ENCODE peak calls at places on chromosomes 12 and 14, in six cellular contexts. One of them, this sample, is unnamed.

GRCh38 chr12:119649202-119649808 is 18.6 kb upstream of the PRKAB1 start:
- DNase-seq in right atrium auricular region: no peak
- DNase-seq in Peyer's patch: no peak
- DNase-seq in fibroblast of mammary gland: no peak
- DNase-seq in psoas muscle: no peak
- DNase-seq in cardiac muscle cell: peak
- DNase-seq in this sample: no peak

GRCh38 chr14:21024668-21025373 is at the start of gene NDRG2:
- DNase-seq in right atrium auricular region: peak
- DNase-seq in cardiac muscle cell: peak
- DNase-seq in Peyer's patch: peak
- DNase-seq in fibroblast of mammary gland: no peak
- DNase-seq in psoas muscle: peak
- DNase-seq in this sample: no peak

GRCh38 chr14:81625343-81625742 is 91.7 kb upstream of the SEL1L start:
- DNase-seq in right atrium auricular region: no peak
- DNase-seq in Peyer's patch: no peak
- DNase-seq in fibroblast of mammary gland: peak
- DNase-seq in psoas muscle: no peak
- DNase-seq in cardiac muscle cell: peak
- DNase-seq in this sample: no peak

GRCh38 chr12:95198914-95199313 is 18.4 kb downstream of the FGD6 start:
- DNase-seq in right atrium auricular region: no peak
- DNase-seq in cardiac muscle cell: no peak
- DNase-seq in psoas muscle: no peak
- DNase-seq in Peyer's patch: no peak
- DNase-seq in fibroblast of mammary gland: no peak
- DNase-seq in this sample: no peak

GRCh38 chr12:20050166-20050565 is 318.2 kb upstream of the PDE3A start:
- DNase-seq in Peyer's patch: no peak
- DNase-seq in fibroblast of mammary gland: peak
- DNase-seq in cardiac muscle cell: no peak
- DNase-seq in right atrium auricular region: no peak
- DNase-seq in psoas muscle: no peak
- DNase-seq in this sample: no peak

GRCh38 chr12:29710104-29710503 is 73.6 kb downstream of the TMTC1 start:
- DNase-seq in Peyer's patch: no peak
- DNase-seq in right atrium auricular region: peak
- DNase-seq in psoas muscle: peak
- DNase-seq in fibroblast of mammary gland: peak
- DNase-seq in cardiac muscle cell: peak
- DNase-seq in this sample: no peak

GRCh38 chr12:29241821-29242591 is 92.9 kb downstream of the FAR2 start:
- DNase-seq in Peyer's patch: peak
- DNase-seq in fibroblast of mammary gland: peak
- DNase-seq in right atrium auricular region: peak
- DNase-seq in psoas muscle: no peak
- DNase-seq in cardiac muscle cell: peak
- DNase-seq in this sample: peak

GRCh38 chr12:92432724-92433281 is 270.0 kb upstream of the PLEKHG7 start:
- DNase-seq in Peyer's patch: no peak
- DNase-seq in cardiac muscle cell: no peak
- DNase-seq in right atrium auricular region: no peak
- DNase-seq in psoas muscle: no peak
- DNase-seq in fibroblast of mammary gland: no peak
- DNase-seq in this sample: no peak

GRCh38 chr12:16347391-16348298 is at the start of gene MGST1:
- DNase-seq in psoas muscle: peak
- DNase-seq in cardiac muscle cell: peak
- DNase-seq in Peyer's patch: peak
- DNase-seq in right atrium auricular region: peak
- DNase-seq in fibroblast of mammary gland: peak
- DNase-seq in this sample: no peak

GRCh38 chr12:1054103-1054838 is 63.2 kb downstream of the ERC1 start:
- DNase-seq in right atrium auricular region: no peak
- DNase-seq in cardiac muscle cell: peak
- DNase-seq in Peyer's patch: no peak
- DNase-seq in psoas muscle: no peak
- DNase-seq in fibroblast of mammary gland: no peak
- DNase-seq in this sample: no peak

GRCh38 chr14:61662437-61663311 is 32.6 kb upstream of the HIF1A start:
- DNase-seq in right atrium auricular region: no peak
- DNase-seq in Peyer's patch: no peak
- DNase-seq in cardiac muscle cell: peak
- DNase-seq in psoas muscle: no peak
- DNase-seq in fibroblast of mammary gland: peak
- DNase-seq in this sample: no peak

GRCh38 chr14:61467281-61467680 is 145.9 kb downstream of the PRKCH start:
- DNase-seq in right atrium auricular region: no peak
- DNase-seq in cardiac muscle cell: no peak
- DNase-seq in fibroblast of mammary gland: no peak
- DNase-seq in Peyer's patch: no peak
- DNase-seq in psoas muscle: no peak
- DNase-seq in this sample: no peak

DNA sequence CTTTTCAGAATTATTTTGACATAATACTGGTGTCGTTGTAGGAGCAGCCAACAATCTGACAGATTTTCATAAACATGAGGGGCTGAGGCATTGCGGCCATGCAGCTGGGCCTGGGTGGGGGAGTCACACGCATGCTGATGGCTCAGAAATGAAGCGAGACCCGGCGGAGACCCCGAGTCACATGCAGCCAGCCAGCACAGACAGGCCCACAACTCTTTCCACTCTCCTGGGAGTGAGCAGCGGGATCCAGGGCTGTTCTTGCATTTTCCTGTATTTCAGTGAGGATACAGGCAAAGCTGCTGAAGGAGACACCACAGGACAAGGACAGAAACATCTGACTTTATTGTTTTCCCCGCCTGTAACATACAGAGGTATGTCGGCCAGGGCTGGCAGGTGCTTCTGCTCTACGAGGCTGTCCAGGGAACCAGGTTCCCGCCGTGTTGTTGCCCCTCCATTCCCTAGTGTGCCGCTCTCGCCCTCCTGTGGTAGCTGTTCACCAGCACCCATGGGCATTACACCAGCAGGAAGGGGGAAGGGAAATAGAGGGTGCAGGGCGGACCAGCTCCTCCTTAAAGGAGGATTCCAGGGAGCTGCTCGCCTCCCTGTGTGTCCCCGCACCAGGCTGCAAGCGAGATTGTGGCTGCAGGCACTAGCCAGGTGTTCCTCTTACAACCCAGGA is 30.5 kb downstream of the FZD10 start:
- DNase-seq in cardiac muscle cell: peak
- DNase-seq in psoas muscle: no peak
- DNase-seq in right atrium auricular region: peak
- DNase-seq in fibroblast of mammary gland: no peak
- DNase-seq in Peyer's patch: no peak
- DNase-seq in this sample: no peak
- TF ChIP-seq CTCF in cardiac muscle cell: no peak
- TF ChIP-seq CTCF in psoas muscle: no peak
- TF ChIP-seq CTCF in right atrium auricular region: no peak
- TF ChIP-seq CTCF in fibroblast of mammary gland: no peak
- TF ChIP-seq CTCF in Peyer's patch: no peak
- TF ChIP-seq CTCF in this sample: no peak

DNA sequence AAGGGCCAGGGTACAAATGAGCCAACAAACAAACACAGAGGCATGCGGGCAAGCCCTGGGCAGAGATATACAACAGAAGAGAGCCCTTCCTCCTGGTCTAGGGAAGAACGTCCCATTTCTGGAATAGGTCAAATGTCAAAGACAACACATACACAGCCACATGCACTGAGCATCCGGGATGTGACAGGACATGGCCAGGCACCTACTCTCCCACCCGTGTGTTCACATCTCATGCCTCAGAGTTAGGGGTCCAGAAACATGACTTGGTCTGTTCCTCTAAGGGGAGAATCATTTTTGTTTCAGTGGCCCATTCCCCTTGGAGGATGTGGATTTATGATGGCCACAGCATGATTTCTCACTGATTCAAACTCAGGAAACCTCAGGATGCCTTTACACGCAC is 801 bp upstream of the ASB2 start:
- DNase-seq in right atrium auricular region: no peak
- DNase-seq in fibroblast of mammary gland: no peak
- DNase-seq in Peyer's patch: no peak
- DNase-seq in cardiac muscle cell: no peak
- DNase-seq in psoas muscle: peak
- DNase-seq in this sample: no peak
- H3K4me3 ChIP-seq in right atrium auricular region: peak
- H3K4me3 ChIP-seq in fibroblast of mammary gland: no peak
- H3K4me3 ChIP-seq in Peyer's patch: no peak
- H3K4me3 ChIP-seq in cardiac muscle cell: no peak
- H3K4me3 ChIP-seq in psoas muscle: peak
- H3K4me3 ChIP-seq in this sample: no peak

GRCh38 chr12:121857322-121858246 is 1.1 kb downstream of the HPD start:
- DNase-seq in Peyer's patch: no peak
- DNase-seq in fibroblast of mammary gland: no peak
- DNase-seq in psoas muscle: no peak
- DNase-seq in cardiac muscle cell: no peak
- DNase-seq in right atrium auricular region: no peak
- DNase-seq in this sample: no peak

GRCh38 chr12:121858318-121858661 is 369 bp downstream of the HPD start:
- DNase-seq in psoas muscle: no peak
- DNase-seq in Peyer's patch: no peak
- DNase-seq in cardiac muscle cell: no peak
- DNase-seq in fibroblast of mammary gland: no peak
- DNase-seq in right atrium auricular region: no peak
- DNase-seq in this sample: no peak

GRCh38 chr12:121858662-121859572 is at the start of gene HPD:
- DNase-seq in right atrium auricular region: peak
- DNase-seq in fibroblast of mammary gland: peak
- DNase-seq in cardiac muscle cell: no peak
- DNase-seq in psoas muscle: peak
- DNase-seq in Peyer's patch: no peak
- DNase-seq in this sample: peak

GRCh38 chr12:121861549-121862254 is 3.0 kb upstream of the HPD start:
- DNase-seq in psoas muscle: no peak
- DNase-seq in right atrium auricular region: no peak
- DNase-seq in cardiac muscle cell: no peak
- DNase-seq in fibroblast of mammary gland: peak
- DNase-seq in Peyer's patch: no peak
- DNase-seq in this sample: no peak

GRCh38 chr12:121860257-121860656 is 1.6 kb upstream of the HPD start:
- DNase-seq in cardiac muscle cell: no peak
- DNase-seq in psoas muscle: no peak
- DNase-seq in right atrium auricular region: no peak
- DNase-seq in Peyer's patch: no peak
- DNase-seq in fibroblast of mammary gland: no peak
- DNase-seq in this sample: no peak
- TF ChIP-seq CTCF in cardiac muscle cell: no peak
- TF ChIP-seq CTCF in psoas muscle: no peak
- TF ChIP-seq CTCF in right atrium auricular region: no peak
- TF ChIP-seq CTCF in Peyer's patch: no peak
- TF ChIP-seq CTCF in fibroblast of mammary gland: no peak
- TF ChIP-seq CTCF in this sample: no peak

GRCh38 chr14:91117960-91118359 is 4.1 kb downstream of the DGLUCY start:
- DNase-seq in cardiac muscle cell: no peak
- DNase-seq in fibroblast of mammary gland: no peak
- DNase-seq in right atrium auricular region: no peak
- DNase-seq in psoas muscle: no peak
- DNase-seq in Peyer's patch: no peak
- DNase-seq in this sample: no peak

GRCh38 chr14:91119556-91120311 is 5.9 kb downstream of the DGLUCY start:
- DNase-seq in fibroblast of mammary gland: peak
- DNase-seq in Peyer's patch: no peak
- DNase-seq in right atrium auricular region: peak
- DNase-seq in psoas muscle: peak
- DNase-seq in cardiac muscle cell: no peak
- DNase-seq in this sample: peak

GRCh38 chr14:91115986-91116385 is 2.1 kb downstream of the DGLUCY start:
- DNase-seq in Peyer's patch: no peak
- DNase-seq in cardiac muscle cell: no peak
- DNase-seq in fibroblast of mammary gland: no peak
- DNase-seq in right atrium auricular region: no peak
- DNase-seq in psoas muscle: no peak
- DNase-seq in this sample: no peak

GRCh38 chr14:91116913-91117588 is 3.2 kb downstream of the DGLUCY start:
- DNase-seq in cardiac muscle cell: no peak
- DNase-seq in Peyer's patch: no peak
- DNase-seq in psoas muscle: no peak
- DNase-seq in right atrium auricular region: no peak
- DNase-seq in fibroblast of mammary gland: no peak
- DNase-seq in this sample: no peak

GRCh38 chr14:91118511-91119068 is 4.7 kb downstream of the DGLUCY start:
- DNase-seq in fibroblast of mammary gland: no peak
- DNase-seq in right atrium auricular region: no peak
- DNase-seq in Peyer's patch: no peak
- DNase-seq in psoas muscle: no peak
- DNase-seq in cardiac muscle cell: no peak
- DNase-seq in this sample: no peak
- H3K4me3 ChIP-seq in fibroblast of mammary gland: no peak
- H3K4me3 ChIP-seq in right atrium auricular region: no peak
- H3K4me3 ChIP-seq in Peyer's patch: no peak
- H3K4me3 ChIP-seq in psoas muscle: no peak
- H3K4me3 ChIP-seq in cardiac muscle cell: no peak
- H3K4me3 ChIP-seq in this sample: no peak

GRCh38 chr12:108337235-108338223 is 1.6 kb downstream of the CMKLR1 start:
- DNase-seq in psoas muscle: no peak
- DNase-seq in fibroblast of mammary gland: peak
- DNase-seq in cardiac muscle cell: peak
- DNase-seq in right atrium auricular region: no peak
- DNase-seq in Peyer's patch: no peak
- DNase-seq in this sample: no peak
- TF ChIP-seq CTCF in psoas muscle: peak
- TF ChIP-seq CTCF in fibroblast of mammary gland: peak
- TF ChIP-seq CTCF in cardiac muscle cell: peak
- TF ChIP-seq CTCF in right atrium auricular region: no peak
- TF ChIP-seq CTCF in Peyer's patch: peak
- TF ChIP-seq CTCF in this sample: peak

GRCh38 chr14:50530794-50531193 is 1.6 kb downstream of the MAP4K5 start:
- DNase-seq in fibroblast of mammary gland: no peak
- DNase-seq in Peyer's patch: no peak
- DNase-seq in psoas muscle: no peak
- DNase-seq in cardiac muscle cell: no peak
- DNase-seq in right atrium auricular region: no peak
- DNase-seq in this sample: no peak
- H3K4me3 ChIP-seq in fibroblast of mammary gland: peak
- H3K4me3 ChIP-seq in Peyer's patch: peak
- H3K4me3 ChIP-seq in psoas muscle: peak
- H3K4me3 ChIP-seq in cardiac muscle cell: peak
- H3K4me3 ChIP-seq in right atrium auricular region: peak
- H3K4me3 ChIP-seq in this sample: peak

This sample was measured in AG09309.